ENCODE peak calls at places on chromosomes 5 and 9, in four cellular contexts. One of them, this sample, is unnamed.

GRCh38 chr5:54049963-54050362 is 260.4 kb downstream of the ARL15 start:
- DNase-seq in HepG2: no peak
- DNase-seq in GM12878: no peak
- DNase-seq in H1: no peak
- DNase-seq in this sample: no peak

GRCh38 chr9:80066931-80067330 is 495.2 kb downstream of the TLE4 start:
- DNase-seq in GM12878: no peak
- DNase-seq in H1: no peak
- DNase-seq in HepG2: no peak
- DNase-seq in this sample: no peak

GRCh38 chr5:151937851-151938250 is 13.2 kb upstream of the GLRA1 start:
- DNase-seq in GM12878: no peak
- DNase-seq in HepG2: no peak
- DNase-seq in H1: no peak
- DNase-seq in this sample: no peak

GRCh38 chr9:132896264-132896663 is 17.6 kb downstream of the SPACA9 start:
- DNase-seq in H1: no peak
- DNase-seq in HepG2: no peak
- DNase-seq in GM12878: no peak
- DNase-seq in this sample: no peak

GRCh38 chr5:38466444-38467189 is 89.8 kb downstream of the LIFR start:
- DNase-seq in HepG2: no peak
- DNase-seq in H1: no peak
- DNase-seq in GM12878: no peak
- DNase-seq in this sample: peak

GRCh38 chr5:126122942-126123341 is 300.3 kb upstream of the GRAMD2B start:
- DNase-seq in H1: no peak
- DNase-seq in GM12878: no peak
- DNase-seq in HepG2: no peak
- DNase-seq in this sample: no peak

GRCh38 chr9:93267681-93268505 is 84.0 kb downstream of the WNK2 start:
- DNase-seq in GM12878: no peak
- DNase-seq in HepG2: no peak
- DNase-seq in H1: no peak
- DNase-seq in this sample: no peak

GRCh38 chr5:150648294-150649107 is 8.0 kb downstream of the SYNPO start:
- DNase-seq in H1: no peak
- DNase-seq in HepG2: no peak
- DNase-seq in GM12878: no peak
- DNase-seq in this sample: no peak

GRCh38 chr5:134070979-134071849 is 43.3 kb upstream of the TCF7 start:
- DNase-seq in H1: peak
- DNase-seq in HepG2: peak
- DNase-seq in GM12878: peak
- DNase-seq in this sample: no peak

GRCh38 chr5:157265714-157266285 is at the start of gene CYFIP2:
- DNase-seq in HepG2: no peak
- DNase-seq in H1: no peak
- DNase-seq in GM12878: no peak
- DNase-seq in this sample: peak

GRCh38 chr9:30575691-30576090 is 1808.8 kb upstream of the ACO1 start:
- DNase-seq in HepG2: no peak
- DNase-seq in GM12878: no peak
- DNase-seq in H1: no peak
- DNase-seq in this sample: no peak

GRCh38 chr5:63931841-63932240 is 30.4 kb downstream of the HTR1A start:
- DNase-seq in H1: no peak
- DNase-seq in GM12878: no peak
- DNase-seq in HepG2: no peak
- DNase-seq in this sample: no peak

GRCh38 chr9:22029231-22029630 is 20.1 kb upstream of the CDKN2B start:
- DNase-seq in HepG2: no peak
- DNase-seq in GM12878: no peak
- DNase-seq in H1: no peak
- DNase-seq in this sample: no peak

GRCh38 chr5:139415221-139415861 is 11.5 kb upstream of the SPATA24 start:
- DNase-seq in GM12878: no peak
- DNase-seq in HepG2: no peak
- DNase-seq in H1: no peak
- DNase-seq in this sample: no peak

GRCh38 chr9:104885818-104886709 is 41.9 kb downstream of the ABCA1 start:
- DNase-seq in GM12878: no peak
- DNase-seq in HepG2: peak
- DNase-seq in H1: no peak
- DNase-seq in this sample: no peak

GRCh38 chr9:104882574-104882973 is 45.4 kb downstream of the ABCA1 start:
- DNase-seq in HepG2: no peak
- DNase-seq in H1: no peak
- DNase-seq in GM12878: no peak
- DNase-seq in this sample: no peak

GRCh38 chr9:104879555-104880318 is 48.2 kb downstream of the ABCA1 start:
- DNase-seq in GM12878: no peak
- DNase-seq in H1: no peak
- DNase-seq in HepG2: no peak
- DNase-seq in this sample: no peak

GRCh38 chr9:104876587-104876986 is 51.4 kb downstream of the ABCA1 start:
- DNase-seq in GM12878: no peak
- DNase-seq in H1: no peak
- DNase-seq in HepG2: no peak
- DNase-seq in this sample: no peak

GRCh38 chr9:104881991-104882555 is 45.9 kb downstream of the ABCA1 start:
- DNase-seq in HepG2: no peak
- DNase-seq in GM12878: no peak
- DNase-seq in H1: no peak
- DNase-seq in this sample: no peak
- TF ChIP-seq CBX5 in HepG2: no peak
- TF ChIP-seq CBX5 in GM12878: no peak
- TF ChIP-seq CBX5 in H1: no peak
- TF ChIP-seq CBX5 in this sample: no peak

GRCh38 chr9:126488881-126489404 is 124.8 kb upstream of the LMX1B start:
- DNase-seq in GM12878: no peak
- DNase-seq in H1: no peak
- DNase-seq in HepG2: no peak
- DNase-seq in this sample: no peak
- TF ChIP-seq RAD21 in GM12878: no peak
- TF ChIP-seq RAD21 in H1: no peak
- TF ChIP-seq RAD21 in HepG2: no peak
- TF ChIP-seq RAD21 in this sample: no peak

GRCh38 chr5:143194206-143194605 is 209.3 kb downstream of the NR3C1 start:
- DNase-seq in H1: no peak
- DNase-seq in GM12878: no peak
- DNase-seq in HepG2: no peak
- DNase-seq in this sample: no peak

GRCh38 chr5:143195496-143195895 is 208.0 kb downstream of the NR3C1 start:
- DNase-seq in HepG2: no peak
- DNase-seq in H1: no peak
- DNase-seq in GM12878: no peak
- DNase-seq in this sample: no peak

GRCh38 chr5:143192191-143192880 is 211.2 kb downstream of the NR3C1 start:
- DNase-seq in H1: no peak
- DNase-seq in GM12878: no peak
- DNase-seq in HepG2: no peak
- DNase-seq in this sample: no peak

GRCh38 chr5:143196601-143197259 is 206.8 kb downstream of the NR3C1 start:
- DNase-seq in H1: no peak
- DNase-seq in GM12878: no peak
- DNase-seq in HepG2: peak
- DNase-seq in this sample: no peak

DNA sequence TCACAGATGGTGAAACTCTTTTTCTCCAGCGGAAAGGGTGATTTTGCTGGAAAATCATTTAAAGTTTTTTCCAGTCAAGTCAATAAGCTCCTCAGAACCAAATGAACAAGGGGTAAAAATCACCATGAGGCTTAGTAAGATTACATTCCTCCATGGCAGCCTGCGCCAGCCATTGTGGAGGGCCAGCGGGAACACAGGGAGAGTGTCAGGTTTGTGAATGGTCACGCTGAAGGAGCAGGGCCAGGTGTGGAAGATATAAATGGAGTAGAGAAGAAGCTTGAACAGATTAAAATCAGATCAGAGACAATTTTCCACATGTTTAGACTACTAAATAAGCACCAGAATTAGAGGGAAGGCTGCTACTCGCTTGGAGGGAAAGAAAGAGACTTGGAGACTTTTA is 208.8 kb downstream of the NR3C1 start:
- DNase-seq in HepG2: no peak
- DNase-seq in GM12878: no peak
- DNase-seq in H1: no peak
- DNase-seq in this sample: no peak
- TF ChIP-seq CBX5 in HepG2: no peak
- TF ChIP-seq CBX5 in GM12878: no peak
- TF ChIP-seq CBX5 in H1: no peak
- TF ChIP-seq CBX5 in this sample: no peak

DNA sequence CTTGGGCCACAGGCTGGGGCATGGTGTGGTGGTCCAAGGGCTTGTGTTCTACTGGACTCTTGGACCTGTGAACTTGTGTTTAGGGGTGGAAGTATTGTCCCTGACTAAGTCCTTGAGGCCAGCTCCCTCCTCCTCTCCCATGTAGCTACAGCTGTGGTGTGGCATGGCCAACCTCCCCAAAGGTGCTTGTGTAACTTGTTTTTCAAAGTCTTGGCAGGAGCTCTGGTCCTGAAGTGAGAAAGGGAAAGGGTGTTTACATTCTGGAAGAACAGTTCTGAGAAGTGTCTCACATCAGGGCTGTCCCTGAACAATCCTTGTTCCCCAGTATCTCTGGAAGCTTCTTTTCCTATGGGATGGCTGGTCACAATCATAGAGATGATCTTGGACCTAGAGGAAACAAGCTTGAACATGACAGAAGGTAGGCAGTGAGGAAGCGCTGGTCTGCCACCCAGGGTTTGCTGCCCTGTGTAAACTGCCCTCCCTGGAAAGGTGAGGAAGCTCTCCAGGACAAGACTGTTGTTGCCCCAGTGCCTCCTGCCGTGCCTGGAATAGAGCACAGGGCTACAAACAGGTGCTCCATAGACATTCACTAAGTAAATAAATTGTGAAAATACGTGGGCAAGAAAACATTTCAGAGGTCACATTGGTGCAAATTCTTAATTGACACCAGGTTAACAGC is 64.6 kb upstream of the KLF9 start:
- DNase-seq in H1: no peak
- DNase-seq in HepG2: no peak
- DNase-seq in GM12878: no peak
- DNase-seq in this sample: no peak
- TF ChIP-seq RAD21 in H1: no peak
- TF ChIP-seq RAD21 in HepG2: no peak
- TF ChIP-seq RAD21 in GM12878: no peak
- TF ChIP-seq RAD21 in this sample: no peak

DNA sequence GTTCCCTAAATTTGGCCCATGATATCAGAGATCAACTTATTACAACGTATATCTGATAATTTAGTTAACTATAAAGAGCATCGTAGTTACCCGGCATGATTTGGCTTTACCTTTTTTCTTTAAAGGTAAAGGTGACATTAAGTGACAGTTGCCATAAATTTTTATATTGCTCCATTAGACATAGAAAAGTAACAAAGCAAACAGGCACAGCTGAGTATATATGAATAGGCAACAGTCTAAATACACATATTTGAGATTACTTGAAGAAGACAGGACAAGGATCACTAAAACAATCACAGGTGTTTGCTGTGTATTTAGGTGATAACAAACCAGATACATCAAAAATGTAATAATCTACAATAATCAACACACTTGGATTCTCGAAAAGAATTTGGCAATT is 34.8 kb downstream of the RFX3 start:
- DNase-seq in HepG2: no peak
- DNase-seq in H1: no peak
- DNase-seq in GM12878: no peak
- DNase-seq in this sample: no peak
- TF ChIP-seq CBX5 in HepG2: no peak
- TF ChIP-seq CBX5 in H1: no peak
- TF ChIP-seq CBX5 in GM12878: no peak
- TF ChIP-seq CBX5 in this sample: no peak

GRCh38 chr9:129384887-129385614 is 207.0 kb upstream of the IER5L start:
- DNase-seq in HepG2: no peak
- DNase-seq in H1: no peak
- DNase-seq in GM12878: no peak
- DNase-seq in this sample: no peak
- TF ChIP-seq RAD21 in HepG2: no peak
- TF ChIP-seq RAD21 in H1: no peak
- TF ChIP-seq RAD21 in GM12878: no peak
- TF ChIP-seq RAD21 in this sample: no peak

GRCh38 chr9:136848393-136849037 is 694 bp upstream of the PHPT1 start:
- DNase-seq in H1: peak
- DNase-seq in GM12878: no peak
- DNase-seq in HepG2: peak
- DNase-seq in this sample: peak
- TF ChIP-seq CBX5 in H1: no peak
- TF ChIP-seq CBX5 in GM12878: no peak
- TF ChIP-seq CBX5 in HepG2: no peak
- TF ChIP-seq CBX5 in this sample: no peak

DNA sequence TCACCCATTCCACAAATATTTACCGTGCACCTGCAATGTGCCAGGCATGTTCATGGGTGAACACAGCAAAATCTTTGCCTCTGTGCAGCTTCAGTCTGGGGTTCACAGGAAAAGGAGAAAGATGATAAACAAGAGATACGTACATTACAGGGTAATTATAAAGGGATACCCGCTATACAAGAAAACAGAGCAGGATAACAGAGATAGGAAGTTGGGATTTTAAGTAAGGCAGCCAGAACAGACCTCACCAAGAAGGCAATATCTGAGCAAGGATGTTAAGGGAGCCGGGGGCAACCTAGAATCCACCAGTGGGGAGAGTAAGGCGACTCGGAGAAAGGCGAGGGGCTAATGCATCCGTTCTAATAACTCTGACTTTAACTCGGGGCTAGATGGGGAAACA is 811 bp upstream of the RAD23B start:
- DNase-seq in GM12878: no peak
- DNase-seq in H1: no peak
- DNase-seq in HepG2: no peak
- DNase-seq in this sample: peak
- TF ChIP-seq RAD21 in GM12878: no peak
- TF ChIP-seq RAD21 in H1: no peak
- TF ChIP-seq RAD21 in HepG2: no peak
- TF ChIP-seq RAD21 in this sample: no peak

This sample was measured in K562.